ENCODE peak calls at places on chromosome 16, in nine cellular contexts. One of them, this sample, is unnamed.

GRCh38 chr16:67943619-67944503 is at the start of gene LCAT:
- DNase-seq in transverse colon: peak; percentile 43
- DNase-seq in stomach: peak; percentile 72
- DNase-seq in psoas muscle: peak; percentile 75
- DNase-seq in colonic mucosa: no peak
- DNase-seq in lung: peak; percentile 55
- DNase-seq in mammary epithelial cell: no peak
- DNase-seq in endodermal cell: no peak
- DNase-seq in PC-9: no peak
- DNase-seq in this sample: no peak

GRCh38 chr16:27290582-27290981 is 22.0 kb upstream of the NSMCE1 start:
- DNase-seq in transverse colon: no peak
- DNase-seq in stomach: no peak
- DNase-seq in psoas muscle: no peak
- DNase-seq in colonic mucosa: no peak
- DNase-seq in lung: no peak
- DNase-seq in mammary epithelial cell: no peak
- DNase-seq in endodermal cell: no peak
- DNase-seq in PC-9: no peak
- DNase-seq in this sample: no peak

GRCh38 chr16:4698321-4699029 is 5.1 kb downstream of the NUDT16L1 start:
- DNase-seq in transverse colon: no peak
- DNase-seq in stomach: no peak
- DNase-seq in psoas muscle: no peak
- DNase-seq in colonic mucosa: no peak
- DNase-seq in lung: no peak
- DNase-seq in mammary epithelial cell: no peak
- DNase-seq in endodermal cell: peak; percentile 41
- DNase-seq in PC-9: no peak
- DNase-seq in this sample: no peak

GRCh38 chr16:7090628-7091115 is 242.0 kb upstream of the RBFOX1 start:
- DNase-seq in transverse colon: no peak
- DNase-seq in stomach: no peak
- DNase-seq in psoas muscle: no peak
- DNase-seq in colonic mucosa: no peak
- DNase-seq in lung: no peak
- DNase-seq in mammary epithelial cell: no peak
- DNase-seq in endodermal cell: peak; percentile 52
- DNase-seq in PC-9: no peak
- DNase-seq in this sample: no peak

GRCh38 chr16:3530371-3530914 is 29.6 kb downstream of the CLUAP1 start:
- DNase-seq in transverse colon: no peak
- DNase-seq in stomach: no peak
- DNase-seq in psoas muscle: no peak
- DNase-seq in colonic mucosa: no peak
- DNase-seq in lung: no peak
- DNase-seq in mammary epithelial cell: peak; percentile 62
- DNase-seq in endodermal cell: no peak
- DNase-seq in PC-9: no peak
- DNase-seq in this sample: no peak

GRCh38 chr16:49283376-49284049 is 1.9 kb upstream of the CBLN1 start:
- DNase-seq in transverse colon: no peak
- DNase-seq in stomach: no peak
- DNase-seq in psoas muscle: no peak
- DNase-seq in colonic mucosa: no peak
- DNase-seq in lung: no peak
- DNase-seq in mammary epithelial cell: no peak
- DNase-seq in endodermal cell: peak; percentile 56
- DNase-seq in PC-9: no peak
- DNase-seq in this sample: no peak

GRCh38 chr16:11407047-11407982 is 62.1 kb downstream of the RMI2 start:
- DNase-seq in transverse colon: peak; percentile 75
- DNase-seq in stomach: peak; percentile 83
- DNase-seq in psoas muscle: no peak
- DNase-seq in colonic mucosa: peak; percentile 73
- DNase-seq in lung: peak; percentile 75
- DNase-seq in mammary epithelial cell: peak; percentile 65
- DNase-seq in endodermal cell: peak; percentile 93
- DNase-seq in PC-9: peak; percentile 48
- DNase-seq in this sample: peak; percentile 75

GRCh38 chr16:17320009-17320408 is 150.8 kb downstream of the XYLT1 start:
- DNase-seq in transverse colon: no peak
- DNase-seq in stomach: no peak
- DNase-seq in psoas muscle: no peak
- DNase-seq in colonic mucosa: no peak
- DNase-seq in lung: no peak
- DNase-seq in mammary epithelial cell: no peak
- DNase-seq in endodermal cell: no peak
- DNase-seq in PC-9: no peak
- DNase-seq in this sample: no peak

GRCh38 chr16:50615891-50616290 is 65.2 kb downstream of the SNX20 start:
- DNase-seq in transverse colon: no peak
- DNase-seq in stomach: no peak
- DNase-seq in psoas muscle: no peak
- DNase-seq in colonic mucosa: no peak
- DNase-seq in lung: no peak
- DNase-seq in mammary epithelial cell: no peak
- DNase-seq in endodermal cell: no peak
- DNase-seq in PC-9: no peak
- DNase-seq in this sample: no peak

GRCh38 chr16:28915181-28915580 is 9.9 kb downstream of the RABEP2 start:
- DNase-seq in transverse colon: no peak
- DNase-seq in stomach: no peak
- DNase-seq in psoas muscle: no peak
- DNase-seq in colonic mucosa: no peak
- DNase-seq in lung: no peak
- DNase-seq in mammary epithelial cell: no peak
- DNase-seq in endodermal cell: no peak
- DNase-seq in PC-9: no peak
- DNase-seq in this sample: no peak

GRCh38 chr16:64445649-64446048 is 676.2 kb downstream of the CDH11 start:
- DNase-seq in transverse colon: no peak
- DNase-seq in stomach: no peak
- DNase-seq in psoas muscle: no peak
- DNase-seq in colonic mucosa: no peak
- DNase-seq in lung: no peak
- DNase-seq in mammary epithelial cell: no peak
- DNase-seq in endodermal cell: peak; percentile 74
- DNase-seq in PC-9: no peak
- DNase-seq in this sample: no peak

GRCh38 chr16:19735074-19735867 is 17.2 kb downstream of the IQCK start:
- DNase-seq in transverse colon: no peak
- DNase-seq in stomach: peak; percentile 80
- DNase-seq in psoas muscle: no peak
- DNase-seq in colonic mucosa: no peak
- DNase-seq in lung: no peak
- DNase-seq in mammary epithelial cell: no peak
- DNase-seq in endodermal cell: no peak
- DNase-seq in PC-9: no peak
- DNase-seq in this sample: peak; percentile 80

GRCh38 chr16:2476345-2476720 is 1.4 kb downstream of the TBC1D24 start:
- DNase-seq in transverse colon: no peak
- DNase-seq in stomach: no peak
- DNase-seq in psoas muscle: no peak
- DNase-seq in colonic mucosa: no peak
- DNase-seq in lung: no peak
- DNase-seq in mammary epithelial cell: no peak
- DNase-seq in endodermal cell: no peak
- DNase-seq in PC-9: no peak
- DNase-seq in this sample: no peak

GRCh38 chr16:2476741-2477140 is 1.8 kb downstream of the TBC1D24 start:
- DNase-seq in transverse colon: no peak
- DNase-seq in stomach: no peak
- DNase-seq in psoas muscle: no peak
- DNase-seq in colonic mucosa: no peak
- DNase-seq in lung: no peak
- DNase-seq in mammary epithelial cell: no peak
- DNase-seq in endodermal cell: no peak
- DNase-seq in PC-9: no peak
- DNase-seq in this sample: no peak

GRCh38 chr16:2474877-2475412 is at the start of gene TBC1D24:
- DNase-seq in transverse colon: peak; percentile 90
- DNase-seq in stomach: peak; percentile 90
- DNase-seq in psoas muscle: peak; percentile 89
- DNase-seq in colonic mucosa: peak; percentile 87
- DNase-seq in lung: peak; percentile 81
- DNase-seq in mammary epithelial cell: peak; percentile 77
- DNase-seq in endodermal cell: peak; percentile 94
- DNase-seq in PC-9: peak; percentile 46
- DNase-seq in this sample: peak; percentile 87

GRCh38 chr16:2473999-2474876 is 689 bp upstream of the TBC1D24 start:
- DNase-seq in transverse colon: peak; percentile 62
- DNase-seq in stomach: peak; percentile 60
- DNase-seq in psoas muscle: peak; percentile 63
- DNase-seq in colonic mucosa: peak; percentile 58
- DNase-seq in lung: no peak
- DNase-seq in mammary epithelial cell: peak; percentile 42
- DNase-seq in endodermal cell: peak; percentile 76
- DNase-seq in PC-9: no peak
- DNase-seq in this sample: peak; percentile 54

DNA sequence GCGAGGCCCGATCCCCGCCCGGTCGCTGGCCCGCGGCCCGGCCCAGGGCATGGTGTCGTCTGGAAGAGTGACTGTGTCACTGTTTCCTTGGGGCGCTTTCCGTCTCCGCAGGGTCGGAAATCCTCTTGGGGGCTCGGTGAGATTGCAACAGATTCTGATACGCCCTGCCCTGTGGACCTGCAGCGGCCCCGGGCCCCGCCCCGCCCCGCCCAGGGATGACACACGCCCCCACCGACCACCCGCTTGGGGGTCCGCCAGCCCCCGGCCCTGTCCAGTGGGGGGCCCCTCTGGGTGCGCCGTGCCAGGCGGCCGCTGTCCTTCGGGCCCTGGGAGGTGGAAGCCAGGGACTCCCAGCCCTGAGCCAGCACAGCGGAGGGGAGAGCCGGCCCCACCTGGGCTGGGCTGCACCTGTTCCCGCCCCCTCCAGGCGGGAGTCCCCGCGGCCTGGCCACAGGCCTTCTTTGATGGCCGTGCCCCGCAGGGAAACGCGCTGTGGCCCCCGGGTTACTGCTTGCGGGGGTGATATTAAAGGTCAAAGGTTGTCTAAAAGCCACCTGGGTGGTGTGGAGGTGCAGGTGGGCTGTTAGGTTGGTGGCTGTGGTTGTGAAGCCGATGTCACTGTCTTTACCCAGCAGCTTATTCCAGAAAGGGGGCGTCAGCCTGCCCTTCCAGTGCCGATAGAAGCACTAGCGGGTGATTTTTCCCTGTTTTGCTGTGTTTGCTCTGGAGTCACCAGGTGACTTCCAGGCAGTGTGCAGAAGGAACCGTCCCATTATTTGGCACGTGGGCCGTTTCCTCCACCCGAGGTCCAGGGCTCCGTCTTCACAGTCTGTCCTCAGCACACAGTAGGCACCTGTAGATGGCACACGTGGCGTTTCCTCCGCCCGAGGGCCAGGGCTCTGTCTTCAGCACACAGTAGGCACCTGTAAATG is 752 bp downstream of the TBC1D24 start:
- DNase-seq in transverse colon: peak; percentile 44
- DNase-seq in stomach: peak; percentile 53
- DNase-seq in psoas muscle: no peak
- DNase-seq in colonic mucosa: no peak
- DNase-seq in lung: no peak
- DNase-seq in mammary epithelial cell: no peak
- DNase-seq in endodermal cell: peak; percentile 76
- DNase-seq in PC-9: no peak
- DNase-seq in this sample: peak; percentile 66
- H3K36me3 ChIP-seq in transverse colon: no peaks in the 10 kb centered on the region
- H3K36me3 ChIP-seq in stomach: no peaks in the 10 kb centered on the region
- H3K36me3 ChIP-seq in psoas muscle: no peaks in the 10 kb centered on the region
- H3K36me3 ChIP-seq in colonic mucosa: no peaks in the 10 kb centered on the region
- H3K36me3 ChIP-seq in lung: no peaks in the 10 kb centered on the region
- H3K36me3 ChIP-seq in mammary epithelial cell: no peaks in the 10 kb centered on the region
- H3K36me3 ChIP-seq in endodermal cell: no peaks in the 10 kb centered on the region
- H3K36me3 ChIP-seq in PC-9: no peaks in the 10 kb centered on the region
- H3K36me3 ChIP-seq in this sample: no peaks in the 10 kb centered on the region

GRCh38 chr16:16110111-16110490 is 113.2 kb downstream of the ABCC6 start:
- DNase-seq in transverse colon: no peak
- DNase-seq in stomach: no peak
- DNase-seq in psoas muscle: no peak
- DNase-seq in colonic mucosa: no peak
- DNase-seq in lung: no peak
- DNase-seq in mammary epithelial cell: no peak
- DNase-seq in endodermal cell: no peak
- DNase-seq in PC-9: no peak
- DNase-seq in this sample: peak; percentile 75
- H3K36me3 ChIP-seq in transverse colon: no peaks in the 10 kb centered on the region
- H3K36me3 ChIP-seq in stomach: peaks cover 97% of the 10 kb centered on the region
- H3K36me3 ChIP-seq in psoas muscle: no peaks in the 10 kb centered on the region
- H3K36me3 ChIP-seq in colonic mucosa: peaks cover 9% of the 10 kb centered on the region
- H3K36me3 ChIP-seq in lung: peaks cover 48% of the 10 kb centered on the region
- H3K36me3 ChIP-seq in mammary epithelial cell: peaks cover 31% of the 10 kb centered on the region
- H3K36me3 ChIP-seq in endodermal cell: peaks cover 21% of the 10 kb centered on the region
- H3K36me3 ChIP-seq in PC-9: peaks cover 13% of the 10 kb centered on the region
- H3K36me3 ChIP-seq in this sample: peaks cover 40% of the 10 kb centered on the region

DNA sequence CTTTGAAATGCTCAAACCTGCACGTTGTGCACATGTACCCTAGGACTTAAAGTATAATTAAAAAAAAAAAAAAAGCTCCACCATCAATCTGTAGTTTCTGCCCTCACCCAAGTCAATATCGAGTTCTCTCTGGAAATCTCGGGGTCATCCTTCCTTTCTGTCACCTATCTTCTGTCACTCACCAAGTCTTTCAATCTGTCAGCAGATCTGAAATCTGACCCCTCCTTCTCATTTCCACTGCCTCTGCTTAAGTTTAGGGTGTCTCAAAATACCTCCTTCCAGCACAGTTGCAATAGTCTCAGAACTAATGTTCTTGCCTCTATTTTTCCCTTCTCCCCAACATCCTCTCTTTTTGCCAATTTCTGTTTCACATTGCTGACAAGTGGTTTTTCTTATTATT is 32.3 kb downstream of the FTO start:
- DNase-seq in transverse colon: no peak
- DNase-seq in stomach: no peak
- DNase-seq in psoas muscle: no peak
- DNase-seq in colonic mucosa: no peak
- DNase-seq in lung: no peak
- DNase-seq in mammary epithelial cell: no peak
- DNase-seq in endodermal cell: no peak
- DNase-seq in PC-9: no peak
- DNase-seq in this sample: no peak
- H3K36me3 ChIP-seq in transverse colon: no peaks in the 10 kb centered on the region
- H3K36me3 ChIP-seq in stomach: no peaks in the 10 kb centered on the region
- H3K36me3 ChIP-seq in psoas muscle: no peaks in the 10 kb centered on the region
- H3K36me3 ChIP-seq in colonic mucosa: no peaks in the 10 kb centered on the region
- H3K36me3 ChIP-seq in lung: no peaks in the 10 kb centered on the region
- H3K36me3 ChIP-seq in mammary epithelial cell: no peaks in the 10 kb centered on the region
- H3K36me3 ChIP-seq in endodermal cell: no peaks in the 10 kb centered on the region
- H3K36me3 ChIP-seq in PC-9: no peaks in the 10 kb centered on the region
- H3K36me3 ChIP-seq in this sample: no peaks in the 10 kb centered on the region

DNA sequence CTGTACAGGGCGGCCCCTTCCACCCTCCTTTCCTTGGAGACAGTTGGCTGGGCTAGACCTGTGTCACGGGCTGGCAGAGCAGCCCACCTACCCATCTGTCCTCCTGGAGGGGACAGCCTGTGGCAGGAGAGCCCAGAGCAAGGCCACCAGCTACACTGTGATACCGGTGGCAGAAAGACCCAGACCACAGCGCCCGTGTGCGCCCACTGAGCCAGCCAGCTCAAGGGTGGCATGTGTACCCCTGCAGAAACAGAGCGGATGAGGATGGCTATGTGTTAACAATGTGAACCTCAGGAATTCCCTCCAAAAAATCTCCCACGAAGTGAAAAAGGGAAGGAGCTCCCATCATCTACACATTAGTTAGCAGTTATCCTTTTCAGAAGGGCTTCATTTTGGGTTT is 7.1 kb downstream of the HBQ1 start:
- DNase-seq in transverse colon: no peak
- DNase-seq in stomach: no peak
- DNase-seq in psoas muscle: no peak
- DNase-seq in colonic mucosa: no peak
- DNase-seq in lung: no peak
- DNase-seq in mammary epithelial cell: no peak
- DNase-seq in endodermal cell: no peak
- DNase-seq in PC-9: no peak
- DNase-seq in this sample: no peak
- H3K36me3 ChIP-seq in transverse colon: no peaks in the 10 kb centered on the region
- H3K36me3 ChIP-seq in stomach: peaks cover 53% of the 10 kb centered on the region
- H3K36me3 ChIP-seq in psoas muscle: peaks cover 13% of the 10 kb centered on the region
- H3K36me3 ChIP-seq in colonic mucosa: peaks cover 13% of the 10 kb centered on the region
- H3K36me3 ChIP-seq in lung: peaks cover 41% of the 10 kb centered on the region
- H3K36me3 ChIP-seq in mammary epithelial cell: peaks cover 3% of the 10 kb centered on the region
- H3K36me3 ChIP-seq in endodermal cell: peaks cover 66% of the 10 kb centered on the region
- H3K36me3 ChIP-seq in PC-9: peaks cover 4% of the 10 kb centered on the region
- H3K36me3 ChIP-seq in this sample: peaks cover 50% of the 10 kb centered on the region